ENCODE peak calls at places on chromosomes 7 and 10, in ten cellular contexts. R, Y, V, E, G, C, F, Q, S and T are unnamed samples.

GRCh38 chr10:29956335-29956924 is 103.0 kb downstream of the JCAD start:
- DNase-seq in R (no peak), Y (no peak), V (no peak), E (no peak), G (no peak), C (no peak), F (no peak), Q (no peak), S (no peak), T (no peak)

GRCh38 chr7:44637788-44638594 is 31.6 kb downstream of the OGDH start:
- DNase-seq in R (peak), Y (no peak), V (peak), E (peak), G (peak), C (peak), F (peak), Q (peak), S (peak), T (peak)

GRCh38 chr7:73833251-73833919 is 2.6 kb downstream of the CLDN4 start:
- DNase-seq in R (no peak), Y (no peak), V (no peak), E (no peak), G (no peak), C (no peak), F (no peak), Q (peak), S (no peak), T (peak)

GRCh38 chr7:4791738-4792536 is 16.5 kb downstream of the AP5Z1 start:
- DNase-seq in R (peak), Y (no peak), V (peak), E (peak), G (peak), C (peak), F (peak), Q (peak), S (no peak), T (peak)

GRCh38 chr7:47832105-47832715 is 116.1 kb downstream of the PKD1L1 start:
- DNase-seq in R (no peak), Y (no peak), V (no peak), E (no peak), G (no peak), C (no peak), F (no peak), Q (no peak), S (no peak), T (no peak)

GRCh38 chr10:112191223-112191622 is 7.7 kb upstream of the GPAM start:
- DNase-seq in R (no peak), Y (no peak), V (no peak), E (no peak), G (no peak), C (no peak), F (no peak), Q (no peak), S (no peak), T (no peak)

GRCh38 chr7:21469894-21470293 is 42.0 kb downstream of the SP4 start:
- DNase-seq in R (no peak), Y (no peak), V (no peak), E (no peak), G (no peak), C (no peak), F (no peak), Q (no peak), S (no peak), T (no peak)

GRCh38 chr10:96352027-96352426 is 6.8 kb downstream of the OPALIN start:
- DNase-seq in R (no peak), Y (no peak), V (no peak), E (no peak), G (no peak), C (no peak), F (no peak), Q (no peak), S (no peak), T (no peak)